ENCODE peak calls at places on chromosomes 3 and 15, in nine cellular contexts. One of them, this sample, is unnamed.

GRCh38 chr3:47420511-47421484 is 40.0 kb downstream of the PTPN23 start:
- DNase-seq in astrocyte of the spinal cord: peak
- DNase-seq in bronchial epithelial cell: peak
- DNase-seq in coronary artery: no peak
- DNase-seq in GM23248: peak
- DNase-seq in NCI-H460: peak
- DNase-seq in ELR: peak
- DNase-seq in CD8-positive, alpha-beta T cell: peak
- DNase-seq in cardiac fibroblast: peak
- DNase-seq in this sample: peak

GRCh38 chr3:184711366-184712247 is at the start of gene MAGEF1:
- DNase-seq in astrocyte of the spinal cord: peak
- DNase-seq in bronchial epithelial cell: peak
- DNase-seq in coronary artery: peak
- DNase-seq in GM23248: peak
- DNase-seq in NCI-H460: peak
- DNase-seq in ELR: peak
- DNase-seq in CD8-positive, alpha-beta T cell: peak
- DNase-seq in cardiac fibroblast: peak
- DNase-seq in this sample: peak

GRCh38 chr3:49244589-49245205 is 32.3 kb downstream of the C3orf62 start:
- DNase-seq in astrocyte of the spinal cord: no peak
- DNase-seq in bronchial epithelial cell: peak
- DNase-seq in coronary artery: no peak
- DNase-seq in GM23248: no peak
- DNase-seq in NCI-H460: no peak
- DNase-seq in ELR: peak
- DNase-seq in CD8-positive, alpha-beta T cell: no peak
- DNase-seq in cardiac fibroblast: no peak
- DNase-seq in this sample: peak

GRCh38 chr3:103662591-103662990 is 1227.8 kb downstream of the ZPLD1 start:
- DNase-seq in astrocyte of the spinal cord: no peak
- DNase-seq in bronchial epithelial cell: no peak
- DNase-seq in coronary artery: no peak
- DNase-seq in GM23248: no peak
- DNase-seq in NCI-H460: no peak
- DNase-seq in ELR: no peak
- DNase-seq in CD8-positive, alpha-beta T cell: no peak
- DNase-seq in cardiac fibroblast: no peak
- DNase-seq in this sample: no peak

GRCh38 chr3:170056710-170057454 is 19.1 kb downstream of the GPR160 start:
- DNase-seq in astrocyte of the spinal cord: no peak
- DNase-seq in bronchial epithelial cell: peak
- DNase-seq in coronary artery: no peak
- DNase-seq in GM23248: no peak
- DNase-seq in NCI-H460: no peak
- DNase-seq in ELR: no peak
- DNase-seq in CD8-positive, alpha-beta T cell: no peak
- DNase-seq in cardiac fibroblast: no peak
- DNase-seq in this sample: no peak

GRCh38 chr15:70323111-70323851 is 225.6 kb upstream of the TLE3 start:
- DNase-seq in astrocyte of the spinal cord: peak
- DNase-seq in bronchial epithelial cell: no peak
- DNase-seq in coronary artery: no peak
- DNase-seq in GM23248: peak
- DNase-seq in NCI-H460: no peak
- DNase-seq in ELR: no peak
- DNase-seq in CD8-positive, alpha-beta T cell: no peak
- DNase-seq in cardiac fibroblast: peak
- DNase-seq in this sample: peak

GRCh38 chr15:80803580-80804525 is 24.7 kb downstream of the CEMIP start:
- DNase-seq in astrocyte of the spinal cord: no peak
- DNase-seq in bronchial epithelial cell: peak
- DNase-seq in coronary artery: no peak
- DNase-seq in GM23248: peak
- DNase-seq in NCI-H460: no peak
- DNase-seq in ELR: no peak
- DNase-seq in CD8-positive, alpha-beta T cell: no peak
- DNase-seq in cardiac fibroblast: no peak
- DNase-seq in this sample: no peak

GRCh38 chr15:85485956-85486567 is 105.7 kb downstream of the AKAP13 start:
- DNase-seq in astrocyte of the spinal cord: peak
- DNase-seq in bronchial epithelial cell: peak
- DNase-seq in coronary artery: no peak
- DNase-seq in GM23248: peak
- DNase-seq in NCI-H460: peak
- DNase-seq in ELR: peak
- DNase-seq in CD8-positive, alpha-beta T cell: peak
- DNase-seq in cardiac fibroblast: peak
- DNase-seq in this sample: peak

GRCh38 chr3:56291244-56291680 is 177.0 kb downstream of the ERC2 start:
- DNase-seq in astrocyte of the spinal cord: peak
- DNase-seq in bronchial epithelial cell: no peak
- DNase-seq in coronary artery: no peak
- DNase-seq in GM23248: peak
- DNase-seq in NCI-H460: no peak
- DNase-seq in ELR: peak
- DNase-seq in CD8-positive, alpha-beta T cell: no peak
- DNase-seq in cardiac fibroblast: peak
- DNase-seq in this sample: peak

GRCh38 chr3:143608966-143609365 is 239.3 kb downstream of the SLC9A9 start:
- DNase-seq in astrocyte of the spinal cord: peak
- DNase-seq in bronchial epithelial cell: peak
- DNase-seq in coronary artery: no peak
- DNase-seq in GM23248: peak
- DNase-seq in NCI-H460: no peak
- DNase-seq in ELR: no peak
- DNase-seq in CD8-positive, alpha-beta T cell: no peak
- DNase-seq in cardiac fibroblast: peak
- DNase-seq in this sample: no peak

GRCh38 chr3:194369522-194370279 is at the start of gene LRRC15:
- DNase-seq in astrocyte of the spinal cord: peak
- DNase-seq in bronchial epithelial cell: peak
- DNase-seq in coronary artery: no peak
- DNase-seq in GM23248: peak
- DNase-seq in NCI-H460: no peak
- DNase-seq in ELR: peak
- DNase-seq in CD8-positive, alpha-beta T cell: no peak
- DNase-seq in cardiac fibroblast: peak
- DNase-seq in this sample: peak

GRCh38 chr3:73327052-73327451 is 265.6 kb downstream of the EBLN2 start:
- DNase-seq in astrocyte of the spinal cord: no peak
- DNase-seq in bronchial epithelial cell: no peak
- DNase-seq in coronary artery: no peak
- DNase-seq in GM23248: no peak
- DNase-seq in NCI-H460: no peak
- DNase-seq in ELR: no peak
- DNase-seq in CD8-positive, alpha-beta T cell: no peak
- DNase-seq in cardiac fibroblast: no peak
- DNase-seq in this sample: no peak

GRCh38 chr15:59687831-59688230 is 1.3 kb downstream of the BNIP2 start:
- DNase-seq in astrocyte of the spinal cord: peak
- DNase-seq in bronchial epithelial cell: peak
- DNase-seq in coronary artery: no peak
- DNase-seq in GM23248: peak
- DNase-seq in NCI-H460: no peak
- DNase-seq in ELR: peak
- DNase-seq in CD8-positive, alpha-beta T cell: no peak
- DNase-seq in cardiac fibroblast: peak
- DNase-seq in this sample: peak

GRCh38 chr3:138062626-138063025 is 52.7 kb downstream of the CLDN18 start:
- DNase-seq in astrocyte of the spinal cord: peak
- DNase-seq in bronchial epithelial cell: no peak
- DNase-seq in coronary artery: no peak
- DNase-seq in GM23248: peak
- DNase-seq in NCI-H460: no peak
- DNase-seq in ELR: peak
- DNase-seq in CD8-positive, alpha-beta T cell: no peak
- DNase-seq in cardiac fibroblast: peak
- DNase-seq in this sample: peak

GRCh38 chr3:87035339-87035738 is 44.4 kb upstream of the VGLL3 start:
- DNase-seq in astrocyte of the spinal cord: no peak
- DNase-seq in bronchial epithelial cell: no peak
- DNase-seq in coronary artery: no peak
- DNase-seq in GM23248: no peak
- DNase-seq in NCI-H460: no peak
- DNase-seq in ELR: no peak
- DNase-seq in CD8-positive, alpha-beta T cell: no peak
- DNase-seq in cardiac fibroblast: no peak
- DNase-seq in this sample: no peak

GRCh38 chr3:188322135-188322892 is 168.4 kb downstream of the LPP start:
- DNase-seq in astrocyte of the spinal cord: no peak
- DNase-seq in bronchial epithelial cell: peak
- DNase-seq in coronary artery: no peak
- DNase-seq in GM23248: no peak
- DNase-seq in NCI-H460: no peak
- DNase-seq in ELR: no peak
- DNase-seq in CD8-positive, alpha-beta T cell: no peak
- DNase-seq in cardiac fibroblast: no peak
- DNase-seq in this sample: peak

GRCh38 chr3:33940149-33940548 is 141.7 kb downstream of the PDCD6IP start:
- DNase-seq in astrocyte of the spinal cord: no peak
- DNase-seq in bronchial epithelial cell: peak
- DNase-seq in coronary artery: no peak
- DNase-seq in GM23248: peak
- DNase-seq in NCI-H460: no peak
- DNase-seq in ELR: peak
- DNase-seq in CD8-positive, alpha-beta T cell: no peak
- DNase-seq in cardiac fibroblast: no peak
- DNase-seq in this sample: no peak

GRCh38 chr15:97482521-97482920 is 478.0 kb upstream of the ARRDC4 start:
- DNase-seq in astrocyte of the spinal cord: no peak
- DNase-seq in bronchial epithelial cell: no peak
- DNase-seq in coronary artery: no peak
- DNase-seq in GM23248: no peak
- DNase-seq in NCI-H460: no peak
- DNase-seq in ELR: no peak
- DNase-seq in CD8-positive, alpha-beta T cell: no peak
- DNase-seq in cardiac fibroblast: no peak
- DNase-seq in this sample: no peak

This sample was measured in RPMI7951.